ENCODE peak calls at places on chromosomes 6 and 20, in six cellular contexts. W is heart right ventricle; V is activated CD4-positive, alpha-beta T cell treated with anti-CD3 and anti-CD28 coated beads for 48 hours; H is activated T-helper 1 cell treated with Interleukin-2 at 50 U/mL for 16 hours; L is NCI-H1105 treated with DMSO at 0.1 percent for 48 hours; X is mucosa of descending colon. B is an unnamed sample.

GRCh38 chr20:31842471-31843157 is 2.8 kb downstream of the FOXS1 start:
- DNase-seq in H (no peak), L (no peak), V (no peak), X (no peak), W (peak), B (no peak)

GRCh38 chr6:110329729-110330436 is 28.3 kb downstream of the METTL24 start:
- DNase-seq in L (no peak), H (no peak), V (no peak), W (no peak), X (no peak), B (peak)

GRCh38 chr6:112205521-112206458 is 48.6 kb downstream of the LAMA4 start:
- DNase-seq in H (no peak), X (no peak), W (no peak), L (no peak), V (no peak), B (no peak)

GRCh38 chr6:116409756-116410155 is 39.0 kb downstream of the DSE start:
- DNase-seq in X (no peak), L (no peak), V (no peak), H (no peak), W (no peak), B (no peak)

GRCh38 chr20:34437330-34437986 is 74.4 kb downstream of the ITCH start:
- DNase-seq in X (no peak), H (no peak), W (no peak), V (no peak), L (no peak), B (no peak)

GRCh38 chr6:111527367-111527766 is 44.3 kb upstream of the REV3L start:
- DNase-seq in H (no peak), V (no peak), X (no peak), L (no peak), W (no peak), B (no peak)

GRCh38 chr6:107488174-107488874 is 1.6 kb upstream of the SOBP start:
- DNase-seq in L (no peak), V (no peak), H (no peak), X (no peak), W (no peak), B (no peak)

GRCh38 chr20:60123652-60124051 is 165.4 kb downstream of the CDH26 start:
- DNase-seq in L (no peak), H (no peak), X (no peak), V (no peak), W (no peak), B (no peak)

GRCh38 chr6:142881771-142882170 is 63.2 kb downstream of the HIVEP2 start:
- DNase-seq in V (no peak), H (no peak), L (no peak), W (no peak), X (no peak), B (no peak)

GRCh38 chr6:11218827-11219826 is 13.3 kb downstream of the NEDD9 start:
- DNase-seq in X (no peak), W (peak), L (no peak), V (peak), H (no peak), B (no peak)

GRCh38 chr6:160882741-160883340 is 108.7 kb upstream of the MAP3K4 start:
- DNase-seq in L (no peak), X (no peak), W (no peak), H (no peak), V (no peak), B (no peak)

GRCh38 chr20:573414-574296 is 30.1 kb upstream of the CSNK2A1 start:
- DNase-seq in W (no peak), H (no peak), L (no peak), X (no peak), V (no peak), B (no peak)

GRCh38 chr20:58693226-58694006 is 816 bp downstream of the NPEPL1 start:
- DNase-seq in V (peak), W (no peak), L (peak), X (peak), H (no peak), B (peak)

GRCh38 chr6:139531148-139531547 is 156.7 kb upstream of the CITED2 start:
- DNase-seq in X (no peak), W (no peak), V (peak), L (no peak), H (no peak), B (no peak)

GRCh38 chr20:59403261-59403961 is 103.0 kb downstream of the EDN3 start:
- DNase-seq in L (peak), H (peak), W (peak), V (peak), X (peak), B (peak)

GRCh38 chr20:24657878-24658620 is 188.6 kb downstream of the SYNDIG1 start:
- DNase-seq in L (no peak), X (no peak), W (no peak), H (no peak), V (no peak), B (no peak)

GRCh38 chr6:142946924-142947701 is 2.1 kb upstream of the HIVEP2 start:
- DNase-seq in L (peak), X (peak), H (peak), W (peak), V (peak), B (peak)

GRCh38 chr6:33592595-33593413 is 12.7 kb upstream of the BAK1 start:
- DNase-seq in V (peak), X (peak), W (no peak), H (peak), L (no peak), B (peak)

GRCh38 chr20:11144114-11144513 is 470.3 kb upstream of the JAG1 start:
- DNase-seq in V (no peak), L (no peak), H (no peak), X (no peak), W (no peak), B (no peak)

GRCh38 chr20:57851786-57852185 is 142.0 kb upstream of the PMEPA1 start:
- DNase-seq in L (no peak), V (no peak), X (no peak), H (no peak), W (no peak), B (no peak)

GRCh38 chr6:3977875-3978711 is 100.8 kb downstream of the FAM217A start:
- DNase-seq in L (no peak), W (peak), V (peak), X (no peak), H (no peak), B (no peak)

GRCh38 chr6:42551202-42551601 is 12.6 kb upstream of the UBR2 start:
- DNase-seq in L (no peak), V (no peak), X (no peak), H (no peak), W (no peak), B (no peak)

GRCh38 chr6:159633196-159633595 is 59.8 kb downstream of the SOD2 start:
- DNase-seq in W (no peak), H (no peak), V (peak), L (no peak), X (no peak), B (no peak)

GRCh38 chr6:38404900-38405556 is 234.7 kb downstream of the BTBD9 start:
- DNase-seq in V (no peak), L (no peak), W (no peak), H (no peak), X (no peak), B (no peak)

GRCh38 chr20:4666001-4666470 is 55.7 kb upstream of the PRND start:
- DNase-seq in X (no peak), W (no peak), L (no peak), V (peak), H (peak), B (no peak)

GRCh38 chr20:62782149-62782892 is 14.0 kb upstream of the MRGBP start:
- DNase-seq in W (no peak), V (no peak), X (no peak), L (no peak), H (no peak), B (no peak)

GRCh38 chr6:33271098-33271607 is 523 bp downstream of the VPS52 start:
- DNase-seq in W (no peak), V (no peak), L (no peak), X (no peak), H (no peak), B (no peak)

GRCh38 chr20:32446301-32447100 is 88.4 kb downstream of the ASXL1 start:
- DNase-seq in V (no peak), L (no peak), H (no peak), W (no peak), X (peak), B (no peak)

GRCh38 chr6:150704447-150705192 is 104.9 kb downstream of the PLEKHG1 start:
- DNase-seq in L (no peak), H (no peak), X (no peak), V (no peak), W (no peak), B (no peak)

GRCh38 chr6:38100380-38100779 is 280.9 kb downstream of the ZFAND3 start:
- DNase-seq in L (no peak), X (no peak), V (no peak), H (no peak), W (no peak), B (no peak)

GRCh38 chr20:13526551-13526950 is 112.2 kb downstream of the TASP1 start:
- DNase-seq in V (no peak), X (no peak), L (no peak), W (no peak), H (no peak), B (no peak)

GRCh38 chr6:26538936-26539615 is 910 bp downstream of the HMGN4 start:
- DNase-seq in W (no peak), V (no peak), H (no peak), X (no peak), L (no peak), B (no peak)

B was measured in T47D.